ENCODE peak calls at places on chromosomes 11 and 22, in seven cellular contexts. N is neuronal stem cell, E is IMR-90, H is H1, T is trophoblast cell, P is mesendoderm, W is H9. J is an unnamed sample.

GRCh38 chr11:125591659-125592304 is 870 bp upstream of the STT3A start:
- DNase-seq in E (peak), N (no peak), P (no peak), H (no peak), W (peak), T (peak), J (no peak)

GRCh38 chr11:26017322-26017860 is 314.5 kb upstream of the ANO3 start:
- DNase-seq in W (no peak), T (no peak), E (no peak), H (no peak), P (no peak), N (no peak), J (no peak)

GRCh38 chr11:35943761-35944502 is at the start of gene LDLRAD3:
- DNase-seq in P (peak), E (peak), N (peak), H (peak), W (peak), T (peak), J (peak)

GRCh38 chr11:36356201-36356600 is 60.1 kb downstream of the PRR5L start:
- DNase-seq in H (no peak), E (no peak), W (no peak), N (no peak), P (no peak), T (no peak), J (no peak)

GRCh38 chr22:21106000-21106399 is 60.3 kb downstream of the LRRC74B start:
- DNase-seq in H (no peak), E (no peak), P (peak), W (no peak), T (peak), N (no peak), J (no peak)

GRCh38 chr11:33657757-33658156 is 42.9 kb downstream of the C11orf91 start:
- DNase-seq in W (no peak), N (no peak), E (no peak), P (no peak), T (no peak), H (no peak), J (no peak)

GRCh38 chr11:32311351-32312077 is 123.8 kb downstream of the WT1 start:
- DNase-seq in H (no peak), P (no peak), T (no peak), N (no peak), E (no peak), W (no peak), J (no peak)

GRCh38 chr11:12592283-12592682 is 81.9 kb upstream of the TEAD1 start:
- DNase-seq in E (no peak), W (no peak), T (no peak), N (no peak), H (no peak), P (no peak), J (no peak)

GRCh38 chr11:74492084-74492483 is 1.4 kb downstream of the LIPT2 start:
- DNase-seq in P (peak), E (no peak), N (no peak), H (no peak), W (no peak), T (no peak), J (no peak)

GRCh38 chr11:46418751-46419150 is 27.2 kb upstream of the CHRM4 start:
- DNase-seq in E (no peak), W (no peak), T (no peak), H (no peak), P (peak), N (no peak), J (no peak)

GRCh38 chr22:33038836-33039235 is 19.3 kb downstream of the SYN3 start:
- DNase-seq in H (no peak), W (no peak), T (peak), E (no peak), P (no peak), N (no peak), J (no peak)

GRCh38 chr11:121576531-121576930 is 123.8 kb upstream of the SORL1-AS1 start:
- DNase-seq in H (no peak), N (no peak), W (no peak), P (no peak), T (no peak), E (no peak), J (no peak)

GRCh38 chr22:47686594-47687363 is 924.3 kb downstream of the TBC1D22A start:
- DNase-seq in P (peak), T (no peak), H (no peak), N (no peak), W (no peak), E (no peak), J (no peak)

GRCh38 chr11:65426839-65427690 is 4.5 kb downstream of the NEAT1 start:
- DNase-seq in P (peak), N (no peak), T (peak), W (peak), H (no peak), E (peak), J (peak)

GRCh38 chr11:100851129-100851528 is 164.0 kb downstream of the ARHGAP42 start:
- DNase-seq in H (no peak), W (no peak), N (no peak), P (no peak), E (peak), T (peak), J (no peak)

GRCh38 chr11:76577199-76577920 is 93.2 kb downstream of the LRRC32 start:
- DNase-seq in E (peak), H (no peak), P (peak), T (peak), W (no peak), N (no peak), J (peak)

GRCh38 chr11:115611343-115611742 is 107.1 kb upstream of the CADM1 start:
- DNase-seq in N (peak), T (no peak), P (no peak), E (no peak), W (no peak), H (no peak), J (no peak)

GRCh38 chr11:44071157-44071556 is 5.1 kb downstream of the ACCS start:
- DNase-seq in N (no peak), E (no peak), T (no peak), W (peak), H (no peak), P (peak), J (no peak)

GRCh38 chr11:40689823-40690222 is 769.6 kb downstream of the LRRC4C start:
- DNase-seq in N (no peak), T (no peak), W (no peak), P (no peak), E (no peak), H (no peak), J (no peak)

GRCh38 chr11:46377266-46377665 is 4.2 kb upstream of the MDK start:
- DNase-seq in N (no peak), P (no peak), W (no peak), T (no peak), E (no peak), H (no peak), J (no peak)

GRCh38 chr11:86942212-86942611 is 13.0 kb downstream of the FZD4 start:
- DNase-seq in T (no peak), N (no peak), P (peak), H (no peak), W (no peak), E (peak), J (no peak)

GRCh38 chr11:125376117-125376516 is 119.9 kb downstream of the FEZ1 start:
- DNase-seq in W (peak), T (no peak), H (no peak), N (no peak), P (peak), E (no peak), J (no peak)

GRCh38 chr22:36773935-36774334 is 2.0 kb downstream of the IFT27 start:
- DNase-seq in W (no peak), E (peak), H (no peak), T (no peak), P (peak), N (no peak), J (peak)

GRCh38 chr22:17501679-17502285 is 61.5 kb upstream of the SLC25A18 start:
- DNase-seq in P (peak), E (peak), T (peak), N (peak), W (no peak), H (no peak), J (peak)

GRCh38 chr11:29978549-29978948 is 38.3 kb downstream of the KCNA4 start:
- DNase-seq in W (no peak), P (no peak), N (no peak), E (no peak), T (no peak), H (no peak), J (no peak)

DNA sequence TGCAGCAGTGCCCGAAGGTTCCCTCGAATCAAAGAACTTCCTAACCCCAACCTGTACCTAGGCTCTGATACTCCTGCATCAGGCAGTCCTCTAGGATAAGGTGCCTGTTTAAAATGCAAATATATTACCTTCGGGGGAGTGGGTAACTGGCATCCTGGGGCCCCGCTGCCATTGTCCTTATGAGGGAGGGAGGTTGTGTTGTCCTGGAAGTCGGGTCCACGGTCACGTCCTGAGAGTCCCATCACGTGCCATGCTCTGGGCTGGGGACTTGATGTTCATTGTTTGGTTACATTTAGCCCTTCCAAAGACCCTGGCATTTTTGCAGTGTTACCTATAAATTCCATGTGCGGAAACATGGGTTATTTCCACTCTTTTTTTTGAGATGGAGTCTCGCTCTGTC is 67.6 kb downstream of the PARVB start:
- DNase-seq in E (no peak), T (no peak), N (no peak), P (no peak), W (no peak), H (no peak), J (no peak)
- H2BK5ac ChIP-seq in E (no peak), T (no peak), N (no peak), P (no peak), W (no peak), H (no peak), J (no peak)

GRCh38 chr22:45131749-45132148 is 32.0 kb upstream of the NUP50 start:
- DNase-seq in H (no peak), T (no peak), W (no peak), P (no peak), E (no peak), N (no peak), J (no peak)

GRCh38 chr22:45139693-45140092 is 24.0 kb upstream of the NUP50 start:
- DNase-seq in H (no peak), W (no peak), N (no peak), E (no peak), P (no peak), T (no peak), J (no peak)

GRCh38 chr22:45129703-45130524 is 33.8 kb upstream of the NUP50 start:
- DNase-seq in E (no peak), N (no peak), T (peak), H (no peak), P (no peak), W (no peak), J (no peak)

GRCh38 chr22:45136594-45136993 is 27.1 kb upstream of the NUP50 start:
- DNase-seq in T (no peak), N (no peak), E (no peak), W (no peak), H (no peak), P (no peak), J (no peak)

GRCh38 chr22:45134313-45134712 is 29.4 kb upstream of the NUP50 start:
- DNase-seq in P (no peak), N (no peak), E (no peak), T (no peak), W (no peak), H (no peak), J (no peak)
- H2BK5ac ChIP-seq in P (no peak), N (no peak), E (no peak), T (no peak), W (no peak), H (no peak), J (no peak)

GRCh38 chr22:41699264-41700104 is at the start of gene MEI1:
- DNase-seq in H (peak), E (peak), W (peak), P (peak), N (no peak), T (peak), J (no peak)
- H2BK5ac ChIP-seq in H (no peak), E (no peak), W (no peak), P (no peak), N (peak), T (no peak), J (no peak)

GRCh38 chr11:118605116-118605867 is 2.1 kb upstream of the PHLDB1 start:
- DNase-seq in T (no peak), E (peak), W (no peak), P (peak), N (no peak), H (no peak), J (peak)
- H2BK5ac ChIP-seq in T (no peak), E (peak), W (no peak), P (no peak), N (no peak), H (no peak), J (peak)

GRCh38 chr11:96744697-96745096 is 354.9 kb downstream of the JRKL start:
- DNase-seq in N (no peak), P (no peak), W (no peak), T (no peak), E (peak), H (no peak), J (peak)
- H2BK5ac ChIP-seq in N (no peak), P (no peak), W (no peak), T (no peak), E (no peak), H (no peak), J (no peak)

J was measured in mesenchymal stem cell.